ENCODE peak calls at places on chromosomes 4 and X, in ten cellular contexts. P, V, W, N, H, D, E, Q, J and L are unnamed samples.

GRCh38 chr4:125397226-125397625 is 82.5 kb downstream of the FAT4 start:
- DNase-seq in P (no peak), V (no peak), W (no peak), N (no peak), H (no peak), D (no peak), E (no peak), Q (no peak), J (no peak), L (no peak)

GRCh38 chrX:107718156-107718621 is 57.4 kb downstream of the TSC22D3 start:
- DNase-seq in P (no peak), V (peak), W (peak), N (peak), H (peak), D (peak), E (peak), Q (peak), J (no peak), L (peak)

GRCh38 chr4:108010167-108010566 is 20.5 kb downstream of the HADH start:
- DNase-seq in P (no peak), V (no peak), W (no peak), N (no peak), H (no peak), D (no peak), E (peak), Q (no peak), J (no peak), L (peak)

GRCh38 chr4:153545822-153546221 is 79.7 kb downstream of the TMEM131L start:
- DNase-seq in P (no peak), V (no peak), W (no peak), N (no peak), H (no peak), D (no peak), E (no peak), Q (no peak), J (no peak), L (no peak)

GRCh38 chr4:23888421-23889319 is 1.2 kb downstream of the PPARGC1A start:
- DNase-seq in P (no peak), V (no peak), W (no peak), N (peak), H (no peak), D (no peak), E (peak), Q (no peak), J (no peak), L (peak)

GRCh38 chrX:40054793-40055192 is 43.0 kb downstream of the BCOR start:
- DNase-seq in P (no peak), V (no peak), W (no peak), N (no peak), H (no peak), D (no peak), E (peak), Q (no peak), J (no peak), L (no peak)

GRCh38 chr4:158018090-158018808 is 154.6 kb downstream of the GASK1B start:
- DNase-seq in P (no peak), V (no peak), W (no peak), N (no peak), H (no peak), D (no peak), E (no peak), Q (no peak), J (no peak), L (peak)

GRCh38 chr4:78379040-78379439 is 172.5 kb upstream of the ANXA3 start:
- DNase-seq in P (no peak), V (no peak), W (no peak), N (no peak), H (no peak), D (no peak), E (no peak), Q (no peak), J (no peak), L (no peak)

GRCh38 chr4:130486841-130487240 is 1390.9 kb downstream of the C4orf33 start:
- DNase-seq in P (no peak), V (no peak), W (no peak), N (no peak), H (no peak), D (no peak), E (no peak), Q (no peak), J (no peak), L (no peak)

GRCh38 chr4:94603170-94603747 is 151.5 kb downstream of the PDLIM5 start:
- DNase-seq in P (no peak), V (no peak), W (peak), N (no peak), H (no peak), D (no peak), E (peak), Q (no peak), J (no peak), L (peak)

GRCh38 chr4:20754091-20754490 is 53.8 kb downstream of the PACRGL start:
- DNase-seq in P (no peak), V (no peak), W (no peak), N (no peak), H (no peak), D (no peak), E (no peak), Q (no peak), J (no peak), L (no peak)

GRCh38 chr4:22237846-22238513 is 277.9 kb downstream of the ADGRA3 start:
- DNase-seq in P (no peak), V (no peak), W (no peak), N (peak), H (no peak), D (no peak), E (no peak), Q (no peak), J (peak), L (no peak)

GRCh38 chr4:184802203-184803015 is 23.4 kb downstream of the ACSL1 start:
- DNase-seq in P (no peak), V (no peak), W (no peak), N (no peak), H (no peak), D (no peak), E (peak), Q (no peak), J (no peak), L (peak)

GRCh38 chrX:19897087-19897486 is 9.7 kb upstream of the SH3KBP1 start:
- DNase-seq in P (no peak), V (no peak), W (no peak), N (no peak), H (no peak), D (no peak), E (no peak), Q (no peak), J (no peak), L (no peak)

GRCh38 chr4:109994415-109994827 is 81.7 kb downstream of the EGF start:
- DNase-seq in P (no peak), V (no peak), W (no peak), N (no peak), H (no peak), D (no peak), E (no peak), Q (no peak), J (no peak), L (no peak)

GRCh38 chr4:3046623-3047022 is 27.7 kb downstream of the HTT-AS start:
- DNase-seq in P (no peak), V (no peak), W (no peak), N (no peak), H (peak), D (no peak), E (no peak), Q (no peak), J (no peak), L (no peak)

GRCh38 chr4:67820903-67821302 is 62.9 kb downstream of the TMPRSS11D start:
- DNase-seq in P (no peak), V (no peak), W (no peak), N (no peak), H (no peak), D (no peak), E (peak), Q (no peak), J (no peak), L (no peak)

GRCh38 chr4:151205722-151206121 is 71.2 kb upstream of the PRSS48 start:
- DNase-seq in P (no peak), V (no peak), W (no peak), N (no peak), H (no peak), D (no peak), E (no peak), Q (no peak), J (no peak), L (no peak)

GRCh38 chrX:135429429-135429828 is 7.7 kb downstream of the SMIM10L2A start:
- DNase-seq in P (no peak), V (no peak), W (no peak), N (no peak), H (no peak), D (no peak), E (no peak), Q (no peak), J (no peak), L (no peak)

GRCh38 chr4:25020240-25020639 is 10.5 kb downstream of the LGI2 start:
- DNase-seq in P (no peak), V (no peak), W (peak), N (no peak), H (no peak), D (no peak), E (peak), Q (no peak), J (no peak), L (no peak)

GRCh38 chr4:54403700-54404453 is 174.8 kb downstream of the PDGFRA start:
- DNase-seq in P (no peak), V (no peak), W (no peak), N (no peak), H (no peak), D (no peak), E (no peak), Q (no peak), J (no peak), L (no peak)

GRCh38 chr4:47434931-47435330 is 28.6 kb downstream of the COMMD8 start:
- DNase-seq in P (no peak), V (no peak), W (no peak), N (no peak), H (no peak), D (no peak), E (no peak), Q (no peak), J (no peak), L (no peak)

GRCh38 chrX:133921764-133922389 is 63.5 kb downstream of the GPC3 start:
- DNase-seq in P (no peak), V (no peak), W (peak), N (peak), H (no peak), D (peak), E (peak), Q (no peak), J (peak), L (peak)

GRCh38 chrX:65720580-65720979 is 53.1 kb downstream of the MSN start:
- DNase-seq in P (no peak), V (no peak), W (no peak), N (no peak), H (no peak), D (no peak), E (no peak), Q (no peak), J (no peak), L (no peak)

GRCh38 chr4:118904935-118905334 is 16.3 kb downstream of the SYNPO2 start:
- DNase-seq in P (no peak), V (no peak), W (no peak), N (no peak), H (no peak), D (no peak), E (peak), Q (no peak), J (no peak), L (no peak)

GRCh38 chr4:90979551-90979950 is 852.4 kb downstream of the CCSER1 start:
- DNase-seq in P (no peak), V (no peak), W (no peak), N (no peak), H (no peak), D (no peak), E (no peak), Q (no peak), J (no peak), L (no peak)

GRCh38 chrX:123859409-123859827 is 435 bp upstream of the XIAP start:
- DNase-seq in P (peak), V (peak), W (no peak), N (no peak), H (peak), D (no peak), E (no peak), Q (peak), J (peak), L (no peak)

GRCh38 chrX:4638036-4638435 is 924.6 kb upstream of the PRKX start:
- DNase-seq in P (no peak), V (no peak), W (no peak), N (no peak), H (no peak), D (no peak), E (no peak), Q (no peak), J (no peak), L (no peak)

GRCh38 chr4:53651142-53651720 is 59.9 kb upstream of the LNX1 start:
- DNase-seq in P (no peak), V (no peak), W (peak), N (no peak), H (no peak), D (no peak), E (peak), Q (no peak), J (no peak), L (no peak)

GRCh38 chr4:169103966-169104412 is 93.9 kb upstream of the CBR4 start:
- DNase-seq in P (no peak), V (no peak), W (peak), N (peak), H (no peak), D (no peak), E (peak), Q (no peak), J (no peak), L (peak)

GRCh38 chr4:31194823-31195222 is 474.7 kb downstream of the PCDH7 start:
- DNase-seq in P (no peak), V (no peak), W (no peak), N (no peak), H (no peak), D (no peak), E (no peak), Q (no peak), J (no peak), L (no peak)

GRCh38 chr4:169270810-169271691 is at the start of gene SH3RF1:
- DNase-seq in P (no peak), V (peak), W (peak), N (peak), H (peak), D (peak), E (peak), Q (peak), J (peak), L (peak)

GRCh38 chr4:33715996-33716395 is 2528.3 kb downstream of the ARAP2 start:
- DNase-seq in P (no peak), V (no peak), W (peak), N (no peak), H (no peak), D (no peak), E (peak), Q (no peak), J (no peak), L (peak)

GRCh38 chr4:168674869-168675268 is 178.0 kb downstream of the PALLD start:
- DNase-seq in P (no peak), V (no peak), W (no peak), N (no peak), H (no peak), D (no peak), E (no peak), Q (no peak), J (no peak), L (no peak)

GRCh38 chrX:27953161-27953560 is 28.1 kb downstream of the DCAF8L1 start:
- DNase-seq in P (no peak), V (no peak), W (no peak), N (no peak), H (no peak), D (no peak), E (no peak), Q (no peak), J (no peak), L (no peak)